ENCODE peak calls at places on chromosomes 7 and 10, in ten cellular contexts. R is kidney, C is neural crest cell, V is fibroblast of the aortic adventitia, H is glutamatergic neuron, F is DND-41, N is GM10248, S is body of pancreas, I is HFF-Myc, G is colonic mucosa. Q is an unnamed sample.

GRCh38 chr7:65239707-65240352 is 133.8 kb upstream of the ZNF92 start:
- DNase-seq in F (no peak), G (peak; percentile 30), V (no peak), C (peak; percentile 74), R (peak; percentile 80), N (no peak), H (peak; percentile 75), S (peak; percentile 52), I (no peak), Q (peak; percentile 44)

GRCh38 chr10:47076949-47077348 is 165.7 kb downstream of the PTPN20 start:
- DNase-seq in V (peak; percentile 9), N (no peak), S (no peak), C (no peak), G (no peak), I (peak; percentile 0), F (no peak), R (no peak), H (no peak), Q (no peak)

GRCh38 chr10:122554576-122554975 is 6.0 kb upstream of the DMBT1 start:
- DNase-seq in V (no peak), N (no peak), R (no peak), I (no peak), F (no peak), H (no peak), G (no peak), S (no peak), C (no peak), Q (no peak)

GRCh38 chr10:78332699-78333098 is 299.0 kb downstream of the RPS24 start:
- DNase-seq in V (no peak), H (no peak), F (no peak), G (peak; percentile 6), C (no peak), S (no peak), R (no peak), I (no peak), N (no peak), Q (no peak)

GRCh38 chr10:110612073-110612472 is 32.1 kb upstream of the RBM20 start:
- DNase-seq in H (no peak), R (no peak), F (no peak), V (no peak), G (no peak), N (no peak), I (no peak), S (no peak), C (no peak), Q (no peak)

GRCh38 chr7:108248418-108248817 is 118.3 kb upstream of the LAMB4 start:
- DNase-seq in I (no peak), H (no peak), V (no peak), R (no peak), C (no peak), G (no peak), S (no peak), F (no peak), N (no peak), Q (no peak)

GRCh38 chr10:122478971-122479370 is 17.6 kb downstream of the HTRA1 start:
- DNase-seq in R (no peak), G (no peak), F (no peak), N (no peak), I (no peak), V (no peak), C (no peak), H (no peak), S (no peak), Q (no peak)

GRCh38 chr7:108251700-108252099 is 121.5 kb upstream of the LAMB4 start:
- DNase-seq in R (no peak), G (no peak), N (no peak), V (no peak), I (no peak), H (no peak), C (no peak), S (no peak), F (no peak), Q (no peak)

GRCh38 chr7:88146611-88147010 is 73.2 kb downstream of the SRI start:
- DNase-seq in H (no peak), G (no peak), C (no peak), R (no peak), F (no peak), I (no peak), S (no peak), V (no peak), N (no peak), Q (no peak)

GRCh38 chr10:50574305-50574704 is 49.5 kb downstream of the SGMS1 start:
- DNase-seq in S (no peak), I (no peak), G (no peak), F (no peak), R (no peak), N (no peak), C (no peak), V (no peak), H (no peak), Q (no peak)

GRCh38 chr10:74208081-74208480 is 57.1 kb downstream of the ADK start:
- DNase-seq in C (no peak), S (peak; percentile 33), R (peak; percentile 68), V (no peak), F (no peak), I (no peak), H (peak; percentile 57), G (peak; percentile 63), N (no peak), Q (no peak)

GRCh38 chr7:143444785-143445184 is 1.5 kb downstream of the TAS2R60 start:
- DNase-seq in I (no peak), N (no peak), R (no peak), H (no peak), S (no peak), F (no peak), C (no peak), V (no peak), G (no peak), Q (no peak)

GRCh38 chr7:113921363-113921762 is 2.6 kb upstream of the PPP1R3A start:
- DNase-seq in N (no peak), R (no peak), S (no peak), H (no peak), G (no peak), C (no peak), V (no peak), I (no peak), F (no peak), Q (no peak)

GRCh38 chr10:58712982-58713381 is 200.3 kb downstream of the BICC1 start:
- DNase-seq in H (no peak), G (no peak), C (no peak), V (peak; percentile 53), S (no peak), N (no peak), R (no peak), I (no peak), F (no peak), Q (no peak)

GRCh38 chr7:128136215-128136597 is 104.9 kb upstream of the LEP start:
- DNase-seq in I (no peak), C (peak; percentile 36), R (no peak), V (no peak), G (no peak), N (peak; percentile 29), F (peak; percentile 7), S (no peak), H (no peak), Q (no peak)
- TF ChIP-seq CTCF in I (no peak), C (no peak), R (no peak), V (peak; percentile 5), G (no peak), N (no peak), F (no peak), S (no peak), H (no peak), Q (no peak)

GRCh38 chr10:14185501-14186045 is 145.2 kb downstream of the FRMD4A start:
- DNase-seq in C (peak; percentile 10), S (no peak), V (no peak), I (peak; percentile 21), N (peak; percentile 51), H (peak; percentile 24), F (peak; percentile 74), R (no peak), G (no peak), Q (no peak)
- TF ChIP-seq CTCF in C (no peak), S (no peak), V (no peak), I (no peak), N (peak; percentile 34), H (no peak), F (no peak), R (no peak), G (no peak), Q (no peak)

GRCh38 chr7:132897093-132897492 is 184.8 kb downstream of the CHCHD3 start:
- DNase-seq in R (no peak), G (no peak), I (no peak), N (no peak), F (no peak), V (no peak), H (no peak), C (no peak), S (no peak), Q (no peak)

GRCh38 chr7:132895231-132895630 is 186.7 kb downstream of the CHCHD3 start:
- DNase-seq in V (no peak), I (no peak), C (no peak), H (no peak), F (no peak), R (no peak), S (no peak), N (no peak), G (no peak), Q (no peak)

GRCh38 chr7:132901241-132901640 is 180.6 kb downstream of the CHCHD3 start:
- DNase-seq in R (no peak), F (no peak), H (no peak), N (no peak), I (no peak), S (no peak), C (no peak), G (no peak), V (no peak), Q (no peak)

GRCh38 chr7:132904209-132904608 is 177.7 kb downstream of the CHCHD3 start:
- DNase-seq in C (no peak), N (no peak), V (no peak), H (no peak), G (no peak), R (no peak), S (no peak), I (no peak), F (no peak), Q (no peak)

GRCh38 chr7:132899833-132900232 is 182.1 kb downstream of the CHCHD3 start:
- DNase-seq in V (no peak), H (no peak), N (no peak), G (no peak), S (no peak), F (no peak), R (no peak), I (no peak), C (no peak), Q (no peak)
- TF ChIP-seq CTCF in V (no peak), H (no peak), N (no peak), G (no peak), S (peak; percentile 15), F (peak; percentile 40), R (no peak), I (no peak), C (no peak), Q (no peak)

DNA sequence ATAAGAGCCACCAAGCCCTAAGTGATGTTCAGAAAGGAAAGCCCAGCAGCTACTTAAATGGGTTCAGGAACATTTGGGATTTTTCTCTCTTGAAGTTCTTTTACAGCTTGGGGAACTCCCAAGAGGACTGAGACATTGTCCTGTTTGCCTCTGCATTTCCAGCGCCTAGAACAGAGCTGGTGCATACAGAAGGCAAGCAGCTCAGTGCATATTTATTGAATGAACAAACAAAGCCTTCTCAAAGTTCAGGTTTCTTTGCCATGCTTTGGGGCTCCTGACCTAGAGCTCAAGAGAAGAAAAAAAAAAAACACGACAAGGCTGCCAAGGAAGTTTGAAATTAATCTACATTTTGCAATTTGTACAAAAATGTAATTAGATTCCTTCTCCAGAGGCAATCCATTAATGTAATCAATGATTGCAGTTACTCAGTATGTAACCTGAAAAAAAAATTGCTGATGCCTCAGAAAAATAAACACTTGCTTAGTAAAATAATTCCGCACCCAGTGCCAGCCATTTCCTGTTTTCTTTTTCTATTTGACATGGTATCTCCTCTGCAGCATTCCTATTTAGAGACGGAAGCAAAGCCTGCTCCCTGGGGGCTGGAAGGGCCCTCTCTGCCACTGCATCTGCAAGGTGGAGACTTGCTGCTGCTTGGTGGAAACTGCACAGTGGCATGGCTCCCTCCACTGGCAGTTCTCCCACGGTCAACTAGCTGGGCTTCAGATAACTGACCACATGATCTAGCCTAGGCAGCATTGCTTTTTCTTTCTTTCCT is 157.3 kb downstream of the TMEM178B start:
- DNase-seq in F (no peak), I (no peak), S (peak; percentile 35), V (peak; percentile 15), G (no peak), C (peak; percentile 7), R (peak; percentile 45), N (no peak), H (peak; percentile 68), Q (no peak)
- TF ChIP-seq CTCF in F (no peak), I (no peak), S (peak; percentile 19), V (peak; percentile 25), G (no peak), C (peak; percentile 54), R (peak; percentile 17), N (no peak), H (no peak), Q (no peak)